ENCODE peak calls at places on chromosomes 11 and 22, in seven cellular contexts. C is Caco-2, I is AG04450, K is transverse colon, L is MM.1S, M is spleen, F is body of pancreas. Z is an unnamed sample.
A peak's percentile ranks its signal among the peaks of the same experiment; 100 is the strongest.

GRCh38 chr11:15059132-15059531 is 14.3 kb upstream of the CALCB start:
- DNase-seq in C (no peak), I (no peak), K (no peak), L (no peak), M (no peak), F (no peak), Z (peak; percentile 34)

GRCh38 chr22:43066844-43067385 is 22.3 kb downstream of the TTLL1 start:
- DNase-seq in C (no peak), I (no peak), K (no peak), L (no peak), M (no peak), F (no peak), Z (peak; percentile 73)

GRCh38 chr11:83042966-83043711 is 28.6 kb downstream of the RAB30 start:
- DNase-seq in C (no peak), I (no peak), K (no peak), L (no peak), M (no peak), F (no peak), Z (peak; percentile 67)

GRCh38 chr22:46447906-46448669 is 89.3 kb downstream of the CELSR1 start:
- DNase-seq in C (no peak), I (no peak), K (no peak), L (no peak), M (no peak), F (no peak), Z (no peak)

GRCh38 chr11:40118780-40119179 is 1340.7 kb downstream of the LRRC4C start:
- DNase-seq in C (no peak), I (no peak), K (no peak), L (no peak), M (no peak), F (no peak), Z (no peak)

GRCh38 chr22:30422481-30423295 is 2.9 kb upstream of the MTFP1 start:
- DNase-seq in C (peak; percentile 51), I (peak; percentile 73), K (peak; percentile 78), L (no peak), M (no peak), F (peak; percentile 88), Z (peak; percentile 95)

GRCh38 chr22:17137861-17138425 is 16.8 kb upstream of the TMEM121B start:
- DNase-seq in C (no peak), I (no peak), K (no peak), L (no peak), M (peak; percentile 50), F (no peak), Z (no peak)

GRCh38 chr11:127273593-127274327 is 273.2 kb upstream of the KIRREL3 start:
- DNase-seq in C (no peak), I (no peak), K (no peak), L (no peak), M (no peak), F (no peak), Z (no peak)

GRCh38 chr22:40635940-40636379 is 559 bp downstream of the MRTFA start:
- DNase-seq in C (no peak), I (no peak), K (peak; percentile 33), L (peak; percentile 41), M (no peak), F (peak; percentile 13), Z (peak; percentile 25)

GRCh38 chr11:74154621-74155281 is 16.1 kb downstream of the C2CD3 start:
- DNase-seq in C (no peak), I (no peak), K (no peak), L (no peak), M (no peak), F (no peak), Z (no peak)

GRCh38 chr11:44623716-44624491 is 58.4 kb downstream of the CD82 start:
- DNase-seq in C (no peak), I (no peak), K (peak; percentile 5), L (no peak), M (peak; percentile 72), F (no peak), Z (no peak)

GRCh38 chr11:132858203-132858602 is 674.1 kb downstream of the OPCML start:
- DNase-seq in C (peak; percentile 57), I (peak; percentile 39), K (no peak), L (no peak), M (no peak), F (no peak), Z (peak; percentile 69)

GRCh38 chr22:43826142-43827093 is 14.3 kb upstream of the EFCAB6 start:
- DNase-seq in C (no peak), I (no peak), K (no peak), L (peak; percentile 22), M (no peak), F (peak; percentile 58), Z (peak; percentile 79)

GRCh38 chr11:9687736-9688494 is 24.0 kb downstream of the SWAP70 start:
- DNase-seq in C (no peak), I (no peak), K (no peak), L (no peak), M (no peak), F (no peak), Z (no peak)

GRCh38 chr11:82890941-82891340 is 9.3 kb downstream of the PRCP start:
- DNase-seq in C (no peak), I (no peak), K (no peak), L (no peak), M (no peak), F (no peak), Z (no peak)

DNA sequence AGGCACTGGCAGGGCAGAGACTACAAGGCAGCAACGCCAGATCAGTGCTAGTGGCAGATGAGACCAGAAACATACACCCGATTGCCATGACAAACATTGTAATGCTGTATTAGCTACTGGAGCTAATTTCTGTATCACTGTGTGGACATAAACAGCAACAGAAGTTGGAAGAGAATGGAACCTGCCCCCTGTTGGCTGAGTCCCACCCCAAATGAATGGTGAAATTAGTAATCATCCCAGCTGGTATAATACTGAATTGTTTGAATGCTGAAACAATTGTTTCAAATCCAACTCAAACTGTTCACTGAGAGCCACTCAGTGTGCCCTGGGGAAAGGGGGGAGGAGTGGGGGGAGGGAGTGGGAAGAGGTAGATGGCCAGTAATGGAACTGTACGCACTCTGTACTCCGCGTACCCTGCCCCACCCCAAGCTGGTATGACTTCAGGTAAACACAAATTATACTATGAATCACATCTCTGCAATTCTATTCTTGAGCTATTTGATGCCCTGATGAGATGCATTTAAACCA is 11.2 kb upstream of the BIRC3 start:
- DNase-seq in C (peak; percentile 75), I (no peak), K (peak; percentile 83), L (no peak), M (no peak), F (peak; percentile 46), Z (peak; percentile 95)
- TF ChIP-seq CTCF in C (peak; percentile 20), I (no peak), K (no peak), L (no peak), M (no peak), F (no peak), Z (peak; percentile 44)

GRCh38 chr11:33015621-33016551 is at the start of gene DEPDC7:
- DNase-seq in C (peak; percentile 94), I (peak; percentile 67), K (peak; percentile 90), L (no peak), M (peak; percentile 91), F (peak; percentile 94), Z (peak; percentile 86)
- H3K4me3 ChIP-seq in C (peak within 1 kb of the TSS; percentile 73), I (peak within 1 kb of the TSS; percentile 77), K (peak within 1 kb of the TSS; percentile 65), L (no peak within 1 kb of the TSS), M (peak within 1 kb of the TSS; percentile 48), F (peak within 1 kb of the TSS; percentile 67), Z (peak within 1 kb of the TSS; percentile 55)

GRCh38 chr11:115528217-115528616 is 24.0 kb upstream of the CADM1 start:
- DNase-seq in C (no peak), I (no peak), K (no peak), L (no peak), M (no peak), F (no peak), Z (no peak)

GRCh38 chr11:115525600-115526006 is 21.4 kb upstream of the CADM1 start:
- DNase-seq in C (no peak), I (no peak), K (no peak), L (no peak), M (no peak), F (no peak), Z (no peak)

GRCh38 chr11:115535781-115536180 is 31.6 kb upstream of the CADM1 start:
- DNase-seq in C (no peak), I (no peak), K (no peak), L (no peak), M (no peak), F (no peak), Z (no peak)

GRCh38 chr11:115527534-115528125 is 23.4 kb upstream of the CADM1 start:
- DNase-seq in C (peak; percentile 67), I (no peak), K (no peak), L (no peak), M (no peak), F (peak; percentile 33), Z (peak; percentile 2)

DNA sequence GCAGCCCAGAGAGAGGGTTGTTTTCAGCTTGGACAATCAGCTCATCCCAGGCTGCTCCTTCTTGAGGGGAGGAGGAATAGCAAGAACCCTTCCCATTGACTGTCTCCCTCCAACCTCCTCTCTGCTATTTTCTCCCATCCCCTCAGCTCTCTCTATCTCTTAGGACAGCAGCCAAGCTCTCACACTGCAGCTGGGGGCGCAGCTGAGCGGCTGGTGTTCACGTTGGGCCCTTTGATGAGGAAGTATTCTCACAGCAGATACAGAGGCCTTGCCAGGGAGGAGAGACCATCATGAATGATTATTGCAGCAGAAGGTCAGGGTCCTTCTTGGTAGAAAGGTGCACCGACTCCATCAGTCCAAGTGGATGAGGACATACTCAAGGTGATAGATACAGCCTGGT is 26.5 kb upstream of the CADM1 start:
- DNase-seq in C (no peak), I (no peak), K (no peak), L (no peak), M (no peak), F (no peak), Z (no peak)
- TF ChIP-seq CTCF in C (peak; percentile 26), I (peak; percentile 39), K (no peak), L (no peak), M (no peak), F (no peak), Z (no peak)

GRCh38 chr11:72240461-72241289 is 3.3 kb downstream of the PHOX2A start:
- DNase-seq in C (peak; percentile 53), I (no peak), K (no peak), L (no peak), M (peak; percentile 76), F (no peak), Z (peak; percentile 10)
- H3K4me3 ChIP-seq in C (no peak overlapping the region), I (peak overlapping the region; percentile 10), K (peak overlapping the region; percentile 31), L (no peak overlapping the region), M (peak overlapping the region; percentile 34), F (no peak overlapping the region), Z (no peak overlapping the region)

DNA sequence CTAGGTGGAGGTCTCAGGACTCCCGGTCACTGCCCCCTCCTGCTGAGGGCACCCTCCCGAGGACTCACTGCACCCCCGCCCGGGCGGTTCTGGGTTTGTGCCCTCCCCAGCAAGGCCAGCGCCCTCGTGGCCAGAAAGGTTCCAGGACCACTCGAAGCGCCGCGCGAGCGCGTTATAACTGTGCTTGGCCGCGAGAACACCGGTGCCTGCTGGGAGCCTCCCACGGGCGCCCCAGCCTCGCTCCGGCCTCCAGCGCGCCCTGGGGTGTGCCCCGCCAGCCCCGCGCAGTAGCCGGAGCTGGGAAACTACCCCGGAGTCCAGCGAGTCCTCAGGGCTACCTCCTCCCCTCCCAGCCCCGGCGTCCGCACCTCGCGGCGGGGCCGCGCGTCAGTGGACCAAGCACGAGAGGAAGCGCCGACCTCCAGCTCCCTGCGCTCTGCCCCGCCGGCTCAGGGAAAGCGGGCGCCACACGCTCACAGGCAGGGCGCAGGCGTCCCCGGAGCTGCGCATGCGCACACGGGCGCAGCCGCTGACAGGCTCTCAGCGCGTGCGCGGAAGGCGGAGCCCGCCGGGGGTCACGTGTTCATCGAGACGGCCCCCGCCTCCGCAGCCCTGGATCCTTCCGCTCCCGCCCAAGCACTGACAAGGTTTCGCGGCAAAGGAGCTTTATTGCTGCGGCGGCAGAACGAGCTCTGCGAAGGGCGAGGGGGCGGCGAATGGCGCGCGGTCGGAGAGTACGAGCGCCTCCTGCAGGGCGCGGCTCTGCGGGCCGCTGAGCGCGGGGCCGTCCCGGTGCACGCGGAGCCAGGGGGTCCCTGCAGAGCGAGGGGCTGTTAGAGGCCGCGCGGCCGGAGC is at the start of gene SCO2:
- DNase-seq in C (peak; percentile 96), I (peak; percentile 94), K (peak; percentile 98), L (peak; percentile 97), M (peak; percentile 99), F (peak; percentile 97), Z (peak; percentile 97)
- TF ChIP-seq CTCF in C (peak; percentile 53), I (peak; percentile 51), K (peak; percentile 53), L (peak; percentile 42), M (no peak), F (no peak), Z (no peak)

Z was measured in epithelial cell of esophagus.